ENCODE peak calls at places on chromosome 7, in five cellular contexts. N, D, K, Z and W are unnamed samples.
A peak's percentile ranks its signal among the peaks of the same experiment; 100 is the strongest.

GRCh38 chr7:108067844-108068243 is 62.3 kb downstream of the LAMB4 start:
- DNase-seq in N (no peak), D (no peak), K (no peak), Z (no peak), W (no peak)

GRCh38 chr7:125834421-125834820 is 904.8 kb upstream of the POT1 start:
- DNase-seq in N (no peak), D (no peak), K (no peak), Z (no peak), W (no peak)

GRCh38 chr7:12715372-12716133 is 28.1 kb downstream of the ARL4A start:
- DNase-seq in N (peak; percentile 7), D (peak; percentile 86), K (peak; percentile 67), Z (no peak), W (peak; percentile 34)

GRCh38 chr7:107964510-107964909 is 38.5 kb downstream of the LAMB1 start:
- DNase-seq in N (no peak), D (no peak), K (no peak), Z (no peak), W (no peak)

GRCh38 chr7:118311121-118311803 is 86.8 kb downstream of the ANKRD7 start:
- DNase-seq in N (no peak), D (no peak), K (peak; percentile 33), Z (no peak), W (no peak)

GRCh38 chr7:26147030-26147429 is 5.0 kb upstream of the NFE2L3 start:
- DNase-seq in N (no peak), D (no peak), K (no peak), Z (no peak), W (no peak)

GRCh38 chr7:107404740-107405537 is 64.9 kb upstream of the GPR22 start:
- DNase-seq in N (no peak), D (no peak), K (peak; percentile 8), Z (no peak), W (peak; percentile 2)

GRCh38 chr7:126838194-126838593 is 414.5 kb downstream of the GRM8 start:
- DNase-seq in N (no peak), D (no peak), K (no peak), Z (no peak), W (no peak)

GRCh38 chr7:91140982-91141381 is 123.3 kb upstream of the FZD1 start:
- DNase-seq in N (no peak), D (no peak), K (no peak), Z (no peak), W (no peak)

GRCh38 chr7:44220046-44220720 is 19.4 kb downstream of the YKT6 start:
- DNase-seq in N (no peak), D (no peak), K (no peak), Z (no peak), W (no peak)

GRCh38 chr7:138669364-138669763 is 31.8 kb downstream of the SVOPL start:
- DNase-seq in N (no peak), D (no peak), K (no peak), Z (no peak), W (no peak)

GRCh38 chr7:151172273-151173141 is 5.0 kb upstream of the GBX1 start:
- DNase-seq in N (peak; percentile 68), D (peak; percentile 84), K (peak; percentile 67), Z (peak; percentile 74), W (peak; percentile 74)

GRCh38 chr7:136228185-136228584 is 251.0 kb upstream of the MTPN start:
- DNase-seq in N (no peak), D (no peak), K (no peak), Z (no peak), W (no peak)

GRCh38 chr7:70694357-70694908 is 437.5 kb upstream of the GALNT17 start:
- DNase-seq in N (peak; percentile 30), D (no peak), K (peak; percentile 28), Z (no peak), W (peak; percentile 66)

GRCh38 chr7:51059493-51059892 is 257.1 kb downstream of the COBL start:
- DNase-seq in N (no peak), D (no peak), K (no peak), Z (no peak), W (no peak)

GRCh38 chr7:7793921-7794320 is 75.5 kb upstream of the RPA3 start:
- DNase-seq in N (no peak), D (no peak), K (no peak), Z (no peak), W (no peak)

GRCh38 chr7:132764762-132765161 is 188.5 kb upstream of the PLXNA4 start:
- DNase-seq in N (no peak), D (no peak), K (no peak), Z (no peak), W (no peak)

GRCh38 chr7:148611692-148612091 is 21.1 kb downstream of the C7orf33 start:
- DNase-seq in N (no peak), D (no peak), K (no peak), Z (no peak), W (no peak)

GRCh38 chr7:38186593-38187314 is 8.7 kb downstream of the STARD3NL start:
- DNase-seq in N (no peak), D (no peak), K (peak; percentile 42), Z (no peak), W (no peak)

GRCh38 chr7:151762501-151763245 is 114.2 kb downstream of the PRKAG2 start:
- DNase-seq in N (no peak), D (no peak), K (no peak), Z (no peak), W (no peak)

GRCh38 chr7:116610210-116610609 is 61.8 kb upstream of the MET start:
- DNase-seq in N (no peak), D (no peak), K (no peak), Z (no peak), W (no peak)

GRCh38 chr7:45191361-45191760 is 33.8 kb downstream of the RAMP3 start:
- DNase-seq in N (no peak), D (no peak), K (no peak), Z (no peak), W (peak; percentile 78)

GRCh38 chr7:80833289-80834104 is 85.4 kb downstream of the SEMA3C start:
- DNase-seq in N (no peak), D (no peak), K (no peak), Z (no peak), W (no peak)

GRCh38 chr7:115851291-115851690 is 179.3 kb downstream of the TFEC start:
- DNase-seq in N (no peak), D (no peak), K (no peak), Z (no peak), W (no peak)

GRCh38 chr7:16430133-16430532 is 8.8 kb upstream of the CRPPA start:
- DNase-seq in N (no peak), D (no peak), K (peak; percentile 17), Z (no peak), W (no peak)

GRCh38 chr7:88278881-88279280 is 27.8 kb downstream of the STEAP4 start:
- DNase-seq in N (no peak), D (no peak), K (no peak), Z (no peak), W (no peak)

GRCh38 chr7:98621573-98622482 is 4.7 kb downstream of the NPTX2 start:
- DNase-seq in N (no peak), D (no peak), K (no peak), Z (no peak), W (no peak)

GRCh38 chr7:55554055-55554454 is 18.2 kb downstream of the VOPP1 start:
- DNase-seq in N (no peak), D (no peak), K (no peak), Z (no peak), W (no peak)

GRCh38 chr7:23955600-23956149 is 245.7 kb downstream of the STK31 start:
- DNase-seq in N (no peak), D (no peak), K (no peak), Z (no peak), W (no peak)

GRCh38 chr7:153682628-153683027 is 369.6 kb upstream of the DPP6 start:
- DNase-seq in N (no peak), D (no peak), K (no peak), Z (no peak), W (no peak)

GRCh38 chr7:140668641-140669040 is 4.1 kb upstream of the ADCK2 start:
- DNase-seq in N (no peak), D (no peak), K (no peak), Z (no peak), W (no peak)

GRCh38 chr7:131948434-131949053 is 392.1 kb upstream of the PODXL start:
- DNase-seq in N (no peak), D (peak; percentile 50), K (peak; percentile 43), Z (no peak), W (no peak)